ENCODE peak calls at places on chromosomes 2 and 18, in four cellular contexts. One of them, this sample, is unnamed.

GRCh38 chr18:48468151-48468550 is 59.0 kb upstream of the ZBTB7C start:
- DNase-seq in T follicular helper cell: no peak
- DNase-seq in nephron progenitor cell: no peak
- DNase-seq in NCI-H69: no peak
- DNase-seq in this sample: no peak

GRCh38 chr2:135916232-135916631 is 40.0 kb upstream of the MCM6 start:
- DNase-seq in NCI-H69: peak; percentile 48
- DNase-seq in nephron progenitor cell: no peak
- DNase-seq in T follicular helper cell: no peak
- DNase-seq in this sample: no peak

GRCh38 chr2:85826990-85827878 is 61.6 kb downstream of the ST3GAL5 start:
- DNase-seq in T follicular helper cell: peak; percentile 70
- DNase-seq in nephron progenitor cell: peak; percentile 85
- DNase-seq in NCI-H69: peak; percentile 77
- DNase-seq in this sample: peak; percentile 88

GRCh38 chr2:31947871-31948270 is 62.9 kb downstream of the MEMO1 start:
- DNase-seq in NCI-H69: no peak
- DNase-seq in T follicular helper cell: no peak
- DNase-seq in nephron progenitor cell: no peak
- DNase-seq in this sample: no peak

GRCh38 chr2:219868635-219869034 is 241.2 kb downstream of the SLC4A3 start:
- DNase-seq in nephron progenitor cell: no peak
- DNase-seq in NCI-H69: no peak
- DNase-seq in T follicular helper cell: no peak
- DNase-seq in this sample: no peak

GRCh38 chr2:16332681-16333519 is 332.7 kb downstream of the CYRIA start:
- DNase-seq in T follicular helper cell: no peak
- DNase-seq in NCI-H69: no peak
- DNase-seq in nephron progenitor cell: no peak
- DNase-seq in this sample: no peak

GRCh38 chr18:57806891-57807280 is 3.8 kb upstream of the ATP8B1 start:
- DNase-seq in nephron progenitor cell: no peak
- DNase-seq in NCI-H69: no peak
- DNase-seq in T follicular helper cell: no peak
- DNase-seq in this sample: no peak

GRCh38 chr2:166934817-166935216 is 46.5 kb downstream of the XIRP2 start:
- DNase-seq in NCI-H69: no peak
- DNase-seq in nephron progenitor cell: no peak
- DNase-seq in T follicular helper cell: no peak
- DNase-seq in this sample: no peak

GRCh38 chr18:76592981-76593381 is 97.9 kb upstream of the ZNF516 start:
- DNase-seq in nephron progenitor cell: no peak
- DNase-seq in NCI-H69: peak; percentile 50
- DNase-seq in T follicular helper cell: no peak
- DNase-seq in this sample: no peak

GRCh38 chr2:46303233-46303632 is 6.0 kb downstream of the EPAS1 start:
- DNase-seq in nephron progenitor cell: no peak
- DNase-seq in T follicular helper cell: no peak
- DNase-seq in NCI-H69: no peak
- DNase-seq in this sample: no peak

GRCh38 chr18:1751249-1751648 is 820.1 kb downstream of the METTL4 start:
- DNase-seq in nephron progenitor cell: no peak
- DNase-seq in T follicular helper cell: no peak
- DNase-seq in NCI-H69: no peak
- DNase-seq in this sample: no peak